ENCODE peak calls at places on chromosomes 5 and 9, in eight cellular contexts. E, R, V, K, D, I, A and W are unnamed samples.
A peak's percentile ranks its signal among the peaks of the same experiment; 100 is the strongest.

GRCh38 chr5:170863646-170864045 is 1.8 kb downstream of the RANBP17 start:
- DNase-seq in E (no peak), R (peak; percentile 54), V (no peak), K (no peak), D (no peak), I (peak; percentile 20), A (no peak), W (no peak)

GRCh38 chr5:151740336-151740942 is 18.0 kb downstream of the ATOX1 start:
- DNase-seq in E (peak; percentile 28), R (peak; percentile 96), V (peak; percentile 35), K (peak; percentile 62), D (peak; percentile 87), I (peak; percentile 74), A (peak; percentile 29), W (peak; percentile 50)

GRCh38 chr5:13567819-13568218 is 376.7 kb downstream of the DNAH5 start:
- DNase-seq in E (no peak), R (peak; percentile 76), V (no peak), K (no peak), D (no peak), I (no peak), A (no peak), W (no peak)

GRCh38 chr5:61371474-61371873 is 39.4 kb downstream of the ZSWIM6 start:
- DNase-seq in E (no peak), R (no peak), V (no peak), K (no peak), D (no peak), I (no peak), A (no peak), W (no peak)

GRCh38 chr9:127291379-127291778 is 26.8 kb downstream of the GARNL3 start:
- DNase-seq in E (no peak), R (no peak), V (no peak), K (no peak), D (no peak), I (no peak), A (no peak), W (no peak)

GRCh38 chr5:119315516-119315949 is 40.3 kb upstream of the TNFAIP8 start:
- DNase-seq in E (no peak), R (peak; percentile 47), V (peak; percentile 41), K (no peak), D (no peak), I (no peak), A (peak; percentile 57), W (no peak)

GRCh38 chr9:137106662-137107292 is 7.8 kb downstream of the DPP7 start:
- DNase-seq in E (no peak), R (no peak), V (no peak), K (no peak), D (no peak), I (no peak), A (no peak), W (no peak)

GRCh38 chr5:141715340-141715905 is 33.4 kb upstream of the ARAP3 start:
- DNase-seq in E (no peak), R (no peak), V (no peak), K (no peak), D (no peak), I (no peak), A (no peak), W (peak; percentile 53)

GRCh38 chr9:127578952-127579853 is 32.9 kb upstream of the STXBP1 start:
- DNase-seq in E (peak; percentile 85), R (peak; percentile 97), V (peak; percentile 71), K (peak; percentile 38), D (peak; percentile 98), I (no peak), A (peak; percentile 70), W (peak; percentile 65)

GRCh38 chr5:150217874-150218692 is 28.2 kb downstream of the SLC6A7 start:
- DNase-seq in E (peak; percentile 75), R (peak; percentile 86), V (peak; percentile 76), K (peak; percentile 91), D (peak; percentile 87), I (peak; percentile 86), A (peak; percentile 77), W (peak; percentile 87)

GRCh38 chr9:15401266-15401665 is 21.4 kb upstream of the SNAPC3 start:
- DNase-seq in E (no peak), R (no peak), V (no peak), K (no peak), D (no peak), I (no peak), A (no peak), W (no peak)

GRCh38 chr5:31023105-31023504 is 170.4 kb upstream of the CDH6 start:
- DNase-seq in E (no peak), R (no peak), V (no peak), K (no peak), D (no peak), I (no peak), A (no peak), W (no peak)

GRCh38 chr5:135596364-135596763 is 17.6 kb upstream of the CXCL14 start:
- DNase-seq in E (no peak), R (no peak), V (no peak), K (no peak), D (no peak), I (no peak), A (no peak), W (no peak)

GRCh38 chr5:33968133-33969005 is 16.1 kb downstream of the SLC45A2 start:
- DNase-seq in E (no peak), R (no peak), V (no peak), K (no peak), D (no peak), I (no peak), A (no peak), W (peak; percentile 40)

GRCh38 chr5:151063136-151063544 is 17.7 kb downstream of the TNIP1 start:
- DNase-seq in E (no peak), R (peak; percentile 87), V (no peak), K (no peak), D (no peak), I (peak; percentile 28), A (no peak), W (no peak)

GRCh38 chr5:82406200-82406773 is 128.1 kb upstream of the RPS23 start:
- DNase-seq in E (no peak), R (peak; percentile 96), V (no peak), K (peak; percentile 24), D (peak; percentile 75), I (no peak), A (no peak), W (no peak)

GRCh38 chr9:98333703-98334582 is 78.5 kb upstream of the TBC1D2 start:
- DNase-seq in E (no peak), R (peak; percentile 99), V (no peak), K (no peak), D (no peak), I (no peak), A (no peak), W (no peak)

DNA sequence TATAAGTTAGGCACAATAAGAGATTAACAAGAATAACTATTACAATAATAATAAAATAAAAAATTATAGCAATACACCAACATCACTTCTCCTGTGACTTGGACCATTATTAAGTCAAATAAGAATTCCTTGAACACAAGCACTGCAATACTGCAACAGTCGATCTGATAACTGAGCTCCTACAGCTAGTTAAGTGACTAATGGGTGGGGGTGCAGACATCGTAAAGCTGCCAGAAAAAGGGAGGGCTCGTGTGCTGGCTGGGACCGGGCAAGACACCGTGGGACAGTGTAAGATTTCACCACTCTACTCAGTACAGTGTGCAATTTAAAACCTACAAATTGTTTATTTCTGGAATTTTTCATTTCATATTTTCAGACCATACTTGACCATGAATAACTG is 78.8 kb downstream of the SNX24 start:
- DNase-seq in E (no peak), R (peak; percentile 43), V (no peak), K (peak; percentile 12), D (no peak), I (no peak), A (no peak), W (no peak)
- TF ChIP-seq CTCF in E (no peak), R (no peak), V (no peak), K (no peak), D (no peak), I (no peak), A (no peak), W (no peak)

DNA sequence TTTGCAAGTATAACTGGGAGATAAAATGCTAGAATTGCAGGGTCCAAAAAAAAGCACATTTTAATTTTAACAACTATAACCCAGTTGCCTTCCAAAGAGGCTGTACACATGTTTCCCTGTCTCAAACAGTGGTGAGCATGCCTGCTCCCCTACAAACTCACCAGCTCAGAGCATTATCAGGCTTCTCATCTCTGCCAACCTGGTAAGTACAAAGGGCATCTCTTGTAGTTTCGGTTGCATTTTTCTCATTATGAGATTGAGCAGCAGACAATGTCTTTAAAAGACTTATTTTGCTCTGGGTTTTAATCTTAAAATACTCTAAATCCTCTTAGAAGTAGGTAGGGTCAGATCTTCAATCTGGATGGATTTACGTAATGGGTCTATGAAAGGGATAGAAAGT is 107.1 kb upstream of the MSX2 start:
- DNase-seq in E (no peak), R (no peak), V (no peak), K (no peak), D (no peak), I (no peak), A (no peak), W (no peak)
- TF ChIP-seq CTCF in E (no peak), R (no peak), V (no peak), K (no peak), D (no peak), I (no peak), A (no peak), W (no peak)

DNA sequence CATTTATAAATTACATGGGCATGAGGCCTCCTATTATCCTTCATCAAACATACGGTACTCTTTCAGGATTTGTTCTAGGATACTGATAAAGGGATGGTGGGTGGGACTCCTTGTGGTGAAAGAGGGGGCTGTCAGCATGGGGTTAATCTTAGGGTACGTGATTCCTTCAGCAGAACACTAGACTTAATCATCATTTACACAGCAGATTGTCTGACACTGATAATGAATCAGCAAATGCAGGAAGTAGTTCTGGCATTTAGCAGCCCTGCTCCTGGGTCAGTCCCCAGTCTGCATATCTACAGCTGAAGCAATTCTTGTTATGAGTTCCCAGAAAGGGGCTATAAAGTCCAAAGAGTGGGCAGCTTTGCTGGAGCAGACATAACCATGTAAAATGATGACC is 384.6 kb downstream of the SPOCK1 start:
- DNase-seq in E (no peak), R (peak; percentile 49), V (no peak), K (no peak), D (no peak), I (no peak), A (no peak), W (no peak)
- TF ChIP-seq CTCF in E (no peak), R (peak; percentile 6), V (no peak), K (no peak), D (no peak), I (no peak), A (no peak), W (no peak)

DNA sequence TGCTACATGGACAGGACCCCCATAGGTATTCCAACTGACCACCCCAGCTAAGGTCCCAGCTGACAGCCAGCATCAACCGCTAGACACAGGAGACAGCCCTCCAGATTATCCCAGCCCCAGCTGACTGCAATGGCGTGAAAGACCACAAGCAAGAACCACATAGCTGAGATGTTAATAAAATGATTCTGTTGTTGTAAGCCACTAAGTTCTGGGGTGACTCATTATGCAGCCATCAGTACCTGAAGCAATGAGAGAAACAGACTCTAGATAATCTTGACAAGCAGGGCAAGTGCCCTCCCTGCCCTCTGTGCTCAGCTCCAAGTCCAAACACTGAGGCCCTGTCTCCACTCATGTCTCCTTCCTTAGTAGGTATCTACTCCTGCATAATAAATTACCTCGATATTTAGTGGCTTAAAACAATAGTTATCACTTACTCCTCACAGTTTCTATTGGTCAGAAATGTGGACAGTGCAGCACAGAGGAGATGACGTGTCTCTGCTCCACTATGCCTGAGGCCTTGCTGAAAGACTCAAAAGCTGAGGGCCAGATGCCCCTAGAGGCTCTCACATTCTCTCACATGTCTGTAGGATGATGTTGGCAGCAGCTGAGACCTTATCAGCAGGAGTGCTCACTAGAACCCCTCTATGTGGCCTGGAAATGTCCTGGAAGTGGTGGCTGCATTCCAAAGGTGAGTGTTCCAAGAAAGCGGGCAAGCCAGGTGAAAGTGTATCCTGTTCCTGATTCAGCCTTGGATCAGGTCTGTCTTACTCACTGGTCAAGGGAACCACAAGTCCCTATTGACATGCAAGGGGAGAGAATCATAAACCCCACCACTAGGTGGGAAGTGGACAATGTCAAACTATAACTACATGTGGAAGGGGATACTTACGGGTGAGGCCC is 2.5 kb downstream of the MGAT1 start:
- DNase-seq in E (no peak), R (peak; percentile 78), V (no peak), K (no peak), D (peak; percentile 52), I (no peak), A (no peak), W (no peak)
- TF ChIP-seq CTCF in E (no peak), R (peak; percentile 20), V (no peak), K (no peak), D (no peak), I (peak; percentile 25), A (no peak), W (no peak)